ENCODE peak calls at places on chromosomes 11 and 22, in seven cellular contexts. D is PC-3, S is A549, V is esophagus muscularis mucosa, T is breast epithelium, Q is heart left ventricle, U is H9. N is an unnamed sample.

GRCh38 chr11:45934580-45935318 is 12.3 kb downstream of the LARGE2 start:
- DNase-seq in D (no peak), S (no peak), V (peak; percentile 53), T (no peak), Q (no peak), U (no peak), N (no peak)

GRCh38 chr11:45079943-45080719 is 66.3 kb upstream of the PRDM11 start:
- DNase-seq in D (no peak), S (no peak), V (no peak), T (peak; percentile 45), Q (no peak), U (no peak), N (peak; percentile 68)

GRCh38 chr11:45655347-45655756 is 10.1 kb downstream of the CHST1 start:
- DNase-seq in D (peak; percentile 73), S (peak; percentile 61), V (no peak), T (peak; percentile 32), Q (peak; percentile 72), U (peak; percentile 94), N (peak; percentile 64)

GRCh38 chr22:29156507-29156906 is 49.2 kb upstream of the EMID1 start:
- DNase-seq in D (no peak), S (no peak), V (no peak), T (no peak), Q (no peak), U (peak; percentile 72), N (no peak)

GRCh38 chr22:20636075-20636812 is 128.8 kb downstream of the MED15 start:
- DNase-seq in D (no peak), S (no peak), V (no peak), T (no peak), Q (no peak), U (no peak), N (no peak)

GRCh38 chr11:8004008-8004407 is 16.9 kb downstream of the EIF3F start:
- DNase-seq in D (no peak), S (no peak), V (peak; percentile 81), T (no peak), Q (no peak), U (no peak), N (no peak)

GRCh38 chr11:61666684-61667297 is 13.4 kb upstream of the DAGLA start:
- DNase-seq in D (no peak), S (no peak), V (no peak), T (no peak), Q (no peak), U (peak; percentile 25), N (no peak)

GRCh38 chr22:17672417-17672991 is 33.9 kb downstream of the BCL2L13 start:
- DNase-seq in D (peak; percentile 2), S (no peak), V (no peak), T (no peak), Q (no peak), U (no peak), N (no peak)

GRCh38 chr11:106551744-106552671 is 466.3 kb downstream of the GUCY1A2 start:
- DNase-seq in D (no peak), S (no peak), V (no peak), T (no peak), Q (no peak), U (no peak), N (peak; percentile 38)

GRCh38 chr11:2762451-2762850 is 62.7 kb upstream of the KCNQ1OT1 start:
- DNase-seq in D (no peak), S (no peak), V (peak; percentile 92), T (peak; percentile 7), Q (no peak), U (no peak), N (no peak)

GRCh38 chr11:128238521-128239222 is 348.7 kb downstream of the ETS1 start:
- DNase-seq in D (no peak), S (no peak), V (no peak), T (no peak), Q (no peak), U (no peak), N (no peak)

GRCh38 chr11:61695917-61696316 is 15.7 kb downstream of the DAGLA start:
- DNase-seq in D (peak; percentile 93), S (peak; percentile 74), V (peak; percentile 93), T (peak; percentile 95), Q (peak; percentile 83), U (no peak), N (peak; percentile 84)

GRCh38 chr11:19080579-19080993 is 20.1 kb upstream of the MRGPRX2 start:
- DNase-seq in D (peak; percentile 95), S (no peak), V (peak; percentile 78), T (peak; percentile 77), Q (no peak), U (no peak), N (peak; percentile 67)

GRCh38 chr22:43057641-43058040 is 31.6 kb downstream of the TTLL1 start:
- DNase-seq in D (no peak), S (no peak), V (no peak), T (no peak), Q (no peak), U (no peak), N (no peak)

GRCh38 chr22:39997939-39998726 is 3.4 kb downstream of the FAM83F start:
- DNase-seq in D (peak; percentile 61), S (peak; percentile 23), V (no peak), T (peak; percentile 81), Q (no peak), U (peak; percentile 85), N (no peak)

GRCh38 chr11:117180020-117180419 is 1.5 kb downstream of the SIDT2 start:
- DNase-seq in D (no peak), S (no peak), V (no peak), T (no peak), Q (no peak), U (peak; percentile 24), N (peak; percentile 18)

GRCh38 chr11:20027546-20028014 is 132.7 kb downstream of the DBX1 start:
- DNase-seq in D (no peak), S (no peak), V (no peak), T (no peak), Q (no peak), U (no peak), N (no peak)

GRCh38 chr11:117345039-117345438 is 17.4 kb downstream of the CEP164 start:
- DNase-seq in D (peak; percentile 42), S (no peak), V (no peak), T (no peak), Q (no peak), U (no peak), N (no peak)

GRCh38 chr22:40281717-40282116 is 64.6 kb upstream of the ADSL start:
- DNase-seq in D (no peak), S (no peak), V (no peak), T (peak; percentile 65), Q (peak; percentile 44), U (no peak), N (no peak)

GRCh38 chr22:43955883-43956286 is 643 bp downstream of the SAMM50 start:
- DNase-seq in D (no peak), S (no peak), V (no peak), T (no peak), Q (no peak), U (no peak), N (no peak)

GRCh38 chr11:123173040-123173855 is 21.8 kb downstream of the CLMP start:
- DNase-seq in D (peak; percentile 98), S (no peak), V (no peak), T (no peak), Q (no peak), U (no peak), N (no peak)

GRCh38 chr11:60193687-60194433 is 11.0 kb upstream of the MS4A6A start:
- DNase-seq in D (peak; percentile 89), S (peak; percentile 60), V (no peak), T (no peak), Q (peak; percentile 51), U (peak; percentile 73), N (peak; percentile 37)

GRCh38 chr11:91851908-91852307 is 372.7 kb upstream of the FAT3 start:
- DNase-seq in D (no peak), S (no peak), V (no peak), T (no peak), Q (no peak), U (no peak), N (no peak)

GRCh38 chr11:76159983-76160661 is 46.2 kb downstream of the WNT11 start:
- DNase-seq in D (no peak), S (no peak), V (no peak), T (no peak), Q (peak; percentile 9), U (no peak), N (no peak)

GRCh38 chr11:77454867-77455655 is 18.8 kb downstream of the PAK1 start:
- DNase-seq in D (no peak), S (no peak), V (no peak), T (no peak), Q (no peak), U (no peak), N (no peak)

GRCh38 chr22:49042066-49042465 is 785.6 kb downstream of the BRD1 start:
- DNase-seq in D (no peak), S (no peak), V (no peak), T (no peak), Q (no peak), U (no peak), N (no peak)

GRCh38 chr22:49040754-49041467 is 786.8 kb downstream of the BRD1 start:
- DNase-seq in D (no peak), S (no peak), V (no peak), T (no peak), Q (no peak), U (no peak), N (no peak)

GRCh38 chr22:49040111-49040510 is 787.6 kb downstream of the BRD1 start:
- DNase-seq in D (no peak), S (no peak), V (no peak), T (no peak), Q (no peak), U (no peak), N (no peak)

GRCh38 chr22:49037701-49038245 is 789.9 kb downstream of the BRD1 start:
- DNase-seq in D (no peak), S (no peak), V (no peak), T (no peak), Q (no peak), U (no peak), N (no peak)

GRCh38 chr22:49039625-49040024 is 788.0 kb downstream of the BRD1 start:
- DNase-seq in D (no peak), S (no peak), V (no peak), T (no peak), Q (no peak), U (no peak), N (no peak)
- H3K9me3 ChIP-seq in D (no peaks in the 10 kb centered on the region), S (no peaks in the 10 kb centered on the region), V (no peaks in the 10 kb centered on the region), T (no peaks in the 10 kb centered on the region), Q (no peaks in the 10 kb centered on the region), U (no peaks in the 10 kb centered on the region), N (no peaks in the 10 kb centered on the region)

DNA sequence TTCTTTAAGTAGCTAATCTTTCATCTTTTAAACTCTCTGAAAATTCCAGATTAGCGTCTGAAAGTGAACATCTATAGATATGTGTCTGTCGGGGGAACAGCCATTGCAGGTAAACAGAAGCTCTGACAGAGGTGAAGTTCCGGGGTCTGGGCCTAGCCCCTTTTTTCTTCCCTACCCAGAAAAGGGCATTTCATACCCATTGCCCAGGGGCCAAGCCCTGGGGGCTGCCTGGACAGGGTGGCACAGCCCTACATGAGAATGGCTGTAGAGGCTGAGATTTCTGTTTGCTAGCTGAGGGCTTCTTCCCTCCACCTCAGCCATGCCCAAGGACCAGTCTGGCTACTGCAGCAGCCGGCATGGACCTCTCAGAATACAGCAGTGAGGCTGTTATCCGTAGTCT is 327.0 kb upstream of the PLET1 start:
- DNase-seq in D (no peak), S (no peak), V (peak; percentile 78), T (no peak), Q (no peak), U (no peak), N (no peak)
- TF ChIP-seq CTCF in D (no peak), S (no peak), V (no peak), T (no peak), Q (no peak), U (no peak), N (no peak)

GRCh38 chr11:34810107-34810562 is 106.0 kb downstream of the APIP start:
- DNase-seq in D (no peak), S (no peak), V (no peak), T (no peak), Q (no peak), U (no peak), N (no peak)
- H3K9me3 ChIP-seq in D (no peaks in the 10 kb centered on the region), S (peaks cover 11% of the 10 kb centered on the region), V (peaks cover 12% of the 10 kb centered on the region), T (no peaks in the 10 kb centered on the region), Q (peaks cover 7% of the 10 kb centered on the region), U (no peaks in the 10 kb centered on the region), N (no peaks in the 10 kb centered on the region)

GRCh38 chr11:85464283-85464682 is 162.9 kb downstream of the DLG2 start:
- DNase-seq in D (no peak), S (peak; percentile 4), V (no peak), T (no peak), Q (no peak), U (no peak), N (no peak)
- TF ChIP-seq CTCF in D (peak; percentile 47), S (no peak), V (no peak), T (no peak), Q (no peak), U (peak; percentile 70), N (no peak)

N was measured in upper lobe of left lung.